ENCODE peak calls at places on chromosomes 16 and 17, in five cellular contexts. One of them, this sample, is unnamed.

GRCh38 chr16:14219983-14220382 is 148.9 kb downstream of the MRTFB start:
- DNase-seq in A549: no peak
- DNase-seq in H1: no peak
- DNase-seq in HCT116: no peak
- DNase-seq in transverse colon: no peak
- DNase-seq in this sample: no peak

GRCh38 chr16:83356266-83356665 is 451.5 kb upstream of the HSBP1 start:
- DNase-seq in H1: no peak
- DNase-seq in transverse colon: no peak
- DNase-seq in A549: peak; percentile 55
- DNase-seq in HCT116: peak; percentile 29
- DNase-seq in this sample: no peak

GRCh38 chr17:44024271-44024663 is 9.5 kb upstream of the TMEM101 start:
- DNase-seq in HCT116: no peak
- DNase-seq in H1: no peak
- DNase-seq in A549: no peak
- DNase-seq in transverse colon: no peak
- DNase-seq in this sample: no peak

GRCh38 chr16:69143116-69143515 is 10.7 kb downstream of the UTP4 start:
- DNase-seq in H1: no peak
- DNase-seq in HCT116: no peak
- DNase-seq in A549: peak; percentile 75
- DNase-seq in transverse colon: peak; percentile 25
- DNase-seq in this sample: no peak

GRCh38 chr16:8859913-8860881 is 8.6 kb downstream of the CARHSP1 start:
- DNase-seq in HCT116: no peak
- DNase-seq in H1: no peak
- DNase-seq in A549: no peak
- DNase-seq in transverse colon: peak; percentile 43
- DNase-seq in this sample: no peak

GRCh38 chr16:14196011-14196410 is 124.9 kb downstream of the MRTFB start:
- DNase-seq in A549: no peak
- DNase-seq in transverse colon: no peak
- DNase-seq in H1: no peak
- DNase-seq in HCT116: no peak
- DNase-seq in this sample: no peak

GRCh38 chr16:47713225-47713595 is 252.1 kb downstream of the PHKB start:
- DNase-seq in HCT116: no peak
- DNase-seq in H1: no peak
- DNase-seq in A549: peak; percentile 28
- DNase-seq in transverse colon: no peak
- DNase-seq in this sample: no peak

GRCh38 chr17:31695456-31696090 is 163.5 kb downstream of the COPRS start:
- DNase-seq in H1: no peak
- DNase-seq in A549: no peak
- DNase-seq in HCT116: no peak
- DNase-seq in transverse colon: no peak
- DNase-seq in this sample: no peak

GRCh38 chr16:80403871-80404270 is 136.9 kb upstream of the DYNLRB2 start:
- DNase-seq in H1: no peak
- DNase-seq in A549: no peak
- DNase-seq in transverse colon: no peak
- DNase-seq in HCT116: no peak
- DNase-seq in this sample: no peak

GRCh38 chr16:11597268-11597690 is 10.6 kb upstream of the LITAF start:
- DNase-seq in HCT116: no peak
- DNase-seq in transverse colon: no peak
- DNase-seq in H1: no peak
- DNase-seq in A549: peak; percentile 39
- DNase-seq in this sample: no peak

GRCh38 chr17:43360376-43360738 is 38.4 kb upstream of the ARL4D start:
- DNase-seq in transverse colon: peak; percentile 72
- DNase-seq in HCT116: no peak
- DNase-seq in A549: peak; percentile 80
- DNase-seq in H1: no peak
- DNase-seq in this sample: peak; percentile 65

GRCh38 chr16:72068930-72069329 is 5.9 kb downstream of the HPR start:
- DNase-seq in A549: no peak
- DNase-seq in transverse colon: no peak
- DNase-seq in HCT116: no peak
- DNase-seq in H1: no peak
- DNase-seq in this sample: no peak

GRCh38 chr16:87528690-87529579 is 36.1 kb upstream of the ZCCHC14 start:
- DNase-seq in H1: no peak
- DNase-seq in transverse colon: no peak
- DNase-seq in A549: no peak
- DNase-seq in HCT116: no peak
- DNase-seq in this sample: no peak

GRCh38 chr17:2598166-2598565 is 4.7 kb downstream of the PAFAH1B1 start:
- DNase-seq in transverse colon: no peak
- DNase-seq in H1: no peak
- DNase-seq in A549: no peak
- DNase-seq in HCT116: no peak
- DNase-seq in this sample: no peak

GRCh38 chr16:19555938-19556778 is 655 bp downstream of the VPS35L start:
- DNase-seq in H1: peak; percentile 77
- DNase-seq in HCT116: peak; percentile 59
- DNase-seq in transverse colon: peak; percentile 11
- DNase-seq in A549: peak; percentile 68
- DNase-seq in this sample: no peak

GRCh38 chr17:72948115-72948514 is 144.4 kb downstream of the SLC39A11 start:
- DNase-seq in A549: no peak
- DNase-seq in transverse colon: no peak
- DNase-seq in H1: no peak
- DNase-seq in HCT116: no peak
- DNase-seq in this sample: no peak

GRCh38 chr16:58121132-58121531 is 8.0 kb downstream of the CFAP20 start:
- DNase-seq in A549: no peak
- DNase-seq in H1: no peak
- DNase-seq in transverse colon: peak; percentile 40
- DNase-seq in HCT116: no peak
- DNase-seq in this sample: peak; percentile 26

GRCh38 chr17:82486186-82487084 is 27.9 kb downstream of the NARF start:
- DNase-seq in H1: no peak
- DNase-seq in A549: no peak
- DNase-seq in transverse colon: peak; percentile 70
- DNase-seq in HCT116: no peak
- DNase-seq in this sample: no peak

GRCh38 chr17:21081967-21082366 is 39.2 kb upstream of the USP22 start:
- DNase-seq in transverse colon: no peak
- DNase-seq in A549: peak; percentile 57
- DNase-seq in HCT116: peak; percentile 48
- DNase-seq in H1: no peak
- DNase-seq in this sample: no peak

GRCh38 chr17:79917902-79918484 is 78.8 kb upstream of the CBX4 start:
- DNase-seq in HCT116: no peak
- DNase-seq in H1: no peak
- DNase-seq in A549: no peak
- DNase-seq in transverse colon: no peak
- DNase-seq in this sample: no peak

GRCh38 chr17:50209472-50210248 is 8.2 kb upstream of the COL1A1 start:
- DNase-seq in transverse colon: peak; percentile 84
- DNase-seq in HCT116: no peak
- DNase-seq in A549: no peak
- DNase-seq in H1: no peak
- DNase-seq in this sample: peak; percentile 81

GRCh38 chr17:50207792-50208567 is 6.5 kb upstream of the COL1A1 start:
- DNase-seq in HCT116: no peak
- DNase-seq in A549: no peak
- DNase-seq in transverse colon: no peak
- DNase-seq in H1: no peak
- DNase-seq in this sample: no peak

GRCh38 chr17:50207318-50207717 is 5.9 kb upstream of the COL1A1 start:
- DNase-seq in HCT116: no peak
- DNase-seq in H1: no peak
- DNase-seq in A549: no peak
- DNase-seq in transverse colon: no peak
- DNase-seq in this sample: no peak

GRCh38 chr17:50209133-50209471 is 7.7 kb upstream of the COL1A1 start:
- DNase-seq in A549: no peak
- DNase-seq in transverse colon: no peak
- DNase-seq in HCT116: no peak
- DNase-seq in H1: no peak
- DNase-seq in this sample: no peak

GRCh38 chr17:50208611-50209061 is 7.2 kb upstream of the COL1A1 start:
- DNase-seq in transverse colon: no peak
- DNase-seq in A549: no peak
- DNase-seq in H1: no peak
- DNase-seq in HCT116: no peak
- DNase-seq in this sample: no peak
- TF ChIP-seq POLR2A in transverse colon: no peak
- TF ChIP-seq POLR2A in A549: no peak
- TF ChIP-seq POLR2A in H1: no peak
- TF ChIP-seq POLR2A in HCT116: no peak
- TF ChIP-seq POLR2A in this sample: no peak

GRCh38 chr16:29730649-29731048 is 15.1 kb downstream of the C16orf54 start:
- DNase-seq in HCT116: no peak
- DNase-seq in transverse colon: peak; percentile 14
- DNase-seq in A549: no peak
- DNase-seq in H1: no peak
- DNase-seq in this sample: no peak

GRCh38 chr16:29726845-29727379 is 18.9 kb downstream of the C16orf54 start:
- DNase-seq in A549: no peak
- DNase-seq in HCT116: no peak
- DNase-seq in H1: no peak
- DNase-seq in transverse colon: no peak
- DNase-seq in this sample: no peak

GRCh38 chr16:29734826-29735225 is 11.0 kb downstream of the C16orf54 start:
- DNase-seq in transverse colon: no peak
- DNase-seq in H1: no peak
- DNase-seq in HCT116: no peak
- DNase-seq in A549: no peak
- DNase-seq in this sample: no peak

GRCh38 chr16:29727452-29727851 is 18.3 kb downstream of the C16orf54 start:
- DNase-seq in transverse colon: no peak
- DNase-seq in H1: no peak
- DNase-seq in HCT116: no peak
- DNase-seq in A549: no peak
- DNase-seq in this sample: no peak

GRCh38 chr16:29729116-29729521 is 16.7 kb downstream of the C16orf54 start:
- DNase-seq in HCT116: peak; percentile 57
- DNase-seq in A549: peak; percentile 68
- DNase-seq in H1: no peak
- DNase-seq in transverse colon: no peak
- DNase-seq in this sample: no peak
- H3K4me3 ChIP-seq in HCT116: peak overlapping the region; percentile 38
- H3K4me3 ChIP-seq in A549: peak overlapping the region; percentile 34
- H3K4me3 ChIP-seq in H1: no peak overlapping the region
- H3K4me3 ChIP-seq in transverse colon: no peak overlapping the region
- H3K4me3 ChIP-seq in this sample: no peak overlapping the region

GRCh38 chr17:40730974-40731373 is 24.2 kb downstream of the KRT25 start:
- DNase-seq in A549: no peak
- DNase-seq in H1: no peak
- DNase-seq in HCT116: no peak
- DNase-seq in transverse colon: no peak
- DNase-seq in this sample: no peak

GRCh38 chr17:40727447-40728231 is 24.1 kb upstream of the KRT24 start:
- DNase-seq in HCT116: no peak
- DNase-seq in A549: no peak
- DNase-seq in transverse colon: no peak
- DNase-seq in H1: no peak
- DNase-seq in this sample: no peak

GRCh38 chr17:40722146-40722720 is 18.7 kb upstream of the KRT24 start:
- DNase-seq in A549: no peak
- DNase-seq in transverse colon: no peak
- DNase-seq in HCT116: no peak
- DNase-seq in H1: no peak
- DNase-seq in this sample: no peak

GRCh38 chr17:40724656-40725055 is 21.1 kb upstream of the KRT24 start:
- DNase-seq in H1: no peak
- DNase-seq in transverse colon: no peak
- DNase-seq in A549: no peak
- DNase-seq in HCT116: no peak
- DNase-seq in this sample: no peak

GRCh38 chr17:40726919-40727318 is 23.4 kb upstream of the KRT24 start:
- DNase-seq in transverse colon: no peak
- DNase-seq in H1: no peak
- DNase-seq in HCT116: peak; percentile 16
- DNase-seq in A549: peak; percentile 20
- DNase-seq in this sample: no peak
- TF ChIP-seq CTCF in transverse colon: peak; percentile 34
- TF ChIP-seq CTCF in H1: no peak
- TF ChIP-seq CTCF in HCT116: peak; percentile 20
- TF ChIP-seq CTCF in A549: peak; percentile 53
- TF ChIP-seq CTCF in this sample: no peak

DNA sequence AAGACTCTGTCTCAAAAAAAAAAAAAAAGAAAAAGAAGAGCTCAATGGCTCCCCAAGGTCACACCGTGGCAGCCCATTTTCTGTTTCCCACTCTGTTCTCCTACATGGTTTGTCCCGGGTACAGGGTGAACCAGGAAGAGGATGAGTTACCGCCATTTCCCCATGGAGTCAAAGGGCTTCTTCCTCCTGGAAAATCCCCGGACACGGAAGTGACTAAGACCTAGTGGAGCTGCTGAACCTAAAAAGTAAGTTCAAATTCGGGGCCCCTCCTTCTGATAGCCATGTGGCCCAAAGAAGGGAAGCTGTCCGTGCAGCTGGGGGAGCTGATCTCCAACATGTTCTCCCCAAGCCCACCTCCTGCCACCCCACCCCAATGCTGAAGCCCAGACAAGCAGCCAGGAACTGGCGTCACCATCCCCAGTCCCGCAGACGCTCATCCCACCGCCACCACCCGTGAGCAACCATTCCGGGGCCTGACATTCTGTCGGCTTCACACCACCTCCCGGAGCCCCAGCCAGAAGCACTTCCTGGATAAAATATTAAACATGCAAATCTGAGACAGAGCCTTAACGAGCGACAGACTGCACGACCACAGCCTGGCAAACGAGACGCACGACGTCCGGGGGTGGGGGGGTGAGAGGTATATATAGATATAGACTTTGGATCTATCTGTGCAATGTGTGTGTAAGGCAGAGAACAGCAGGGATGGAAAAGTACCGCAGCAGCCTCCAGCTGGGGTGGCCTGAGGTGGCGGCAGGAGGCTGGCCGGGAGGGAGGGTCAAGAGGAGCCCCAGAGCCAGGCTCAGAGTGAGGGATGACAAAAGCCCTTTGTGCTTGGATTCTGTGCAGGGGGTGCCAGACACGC is 17.6 kb downstream of the EPOP start:
- DNase-seq in H1: no peak
- DNase-seq in HCT116: no peak
- DNase-seq in A549: no peak
- DNase-seq in transverse colon: no peak
- DNase-seq in this sample: no peak
- TF ChIP-seq POLR2A in H1: no peak
- TF ChIP-seq POLR2A in HCT116: no peak
- TF ChIP-seq POLR2A in A549: no peak
- TF ChIP-seq POLR2A in transverse colon: no peak
- TF ChIP-seq POLR2A in this sample: no peak

GRCh38 chr17:77734371-77735050 is 224.0 kb upstream of the TNRC6C start:
- DNase-seq in H1: no peak
- DNase-seq in HCT116: no peak
- DNase-seq in transverse colon: peak; percentile 78
- DNase-seq in A549: peak; percentile 37
- DNase-seq in this sample: peak; percentile 97
- H3K4me3 ChIP-seq in H1: no peak overlapping the region
- H3K4me3 ChIP-seq in HCT116: no peak overlapping the region
- H3K4me3 ChIP-seq in transverse colon: no peak overlapping the region
- H3K4me3 ChIP-seq in A549: no peak overlapping the region
- H3K4me3 ChIP-seq in this sample: no peak overlapping the region

GRCh38 chr17:6786618-6787017 is 10.6 kb downstream of the FBXO39 start:
- DNase-seq in A549: peak; percentile 14
- DNase-seq in HCT116: no peak
- DNase-seq in H1: no peak
- DNase-seq in transverse colon: no peak
- DNase-seq in this sample: no peak
- TF ChIP-seq CTCF in A549: no peak
- TF ChIP-seq CTCF in HCT116: no peak
- TF ChIP-seq CTCF in H1: no peak
- TF ChIP-seq CTCF in transverse colon: no peak
- TF ChIP-seq CTCF in this sample: no peak